ENCODE peak calls at places on chromosomes 2 and 18, in ten cellular contexts. G is HepG2, O is NB4, S is body of pancreas, X is lower leg skin, J is tibial nerve, N is upper lobe of left lung, Q is spleen, M is GM12892, Y is gastrocnemius medialis. R is an unnamed sample.

GRCh38 chr2:177164131-177164530 is 48.5 kb upstream of the HNRNPA3 start:
- DNase-seq in M (no peak), O (no peak), G (no peak), X (no peak), S (no peak), N (no peak), Q (no peak), Y (no peak), J (no peak), R (no peak)

GRCh38 chr2:140585016-140585415 is 1545.8 kb downstream of the LRP1B start:
- DNase-seq in X (no peak), S (no peak), N (no peak), Y (no peak), J (no peak), Q (no peak), O (no peak), G (no peak), M (no peak), R (no peak)

GRCh38 chr2:10502803-10503107 is 54.6 kb upstream of the ODC1 start:
- DNase-seq in X (peak; percentile 4), M (no peak), Y (no peak), S (no peak), Q (no peak), N (no peak), O (no peak), G (no peak), J (no peak), R (no peak)

GRCh38 chr2:171811229-171811628 is 82.8 kb downstream of the SLC25A12 start:
- DNase-seq in Q (no peak), X (no peak), N (no peak), G (peak; percentile 26), S (no peak), O (peak; percentile 59), Y (no peak), M (no peak), J (no peak), R (peak; percentile 51)

GRCh38 chr2:64338910-64339500 is 115.0 kb upstream of the LGALSL start:
- DNase-seq in G (no peak), J (no peak), Q (no peak), M (no peak), X (no peak), O (peak; percentile 44), S (no peak), N (no peak), Y (no peak), R (no peak)

GRCh38 chr18:54983041-54983686 is 23.9 kb upstream of the CCDC68 start:
- DNase-seq in J (no peak), S (no peak), M (no peak), G (peak; percentile 44), O (peak; percentile 64), N (no peak), Q (no peak), Y (no peak), X (no peak), R (peak; percentile 78)

GRCh38 chr18:79610461-79611039 is 69.1 kb upstream of the CTDP1 start:
- DNase-seq in S (peak; percentile 3), N (peak; percentile 14), Q (peak; percentile 63), X (no peak), Y (no peak), J (no peak), O (no peak), M (no peak), G (no peak), R (no peak)

GRCh38 chr2:109637749-109638570 is 23.8 kb downstream of the SOWAHC start:
- DNase-seq in Y (no peak), O (peak; percentile 54), X (no peak), S (no peak), N (no peak), J (no peak), G (peak; percentile 74), Q (no peak), M (no peak), R (no peak)

GRCh38 chr2:27003857-27004256 is 28.9 kb upstream of the TMEM214 start:
- DNase-seq in O (peak; percentile 22), M (no peak), J (no peak), Y (no peak), S (no peak), X (no peak), G (no peak), Q (no peak), N (no peak), R (no peak)

GRCh38 chr18:63470751-63471150 is 6.0 kb upstream of the SERPINB5 start:
- DNase-seq in Y (no peak), Q (no peak), M (no peak), N (no peak), X (no peak), J (no peak), O (peak; percentile 29), G (no peak), S (no peak), R (no peak)

GRCh38 chr2:12169721-12170120 is 423.3 kb downstream of the LPIN1 start:
- DNase-seq in M (no peak), N (peak; percentile 55), G (no peak), S (peak; percentile 10), J (no peak), X (peak; percentile 61), Q (no peak), Y (peak; percentile 15), O (peak; percentile 12), R (no peak)

GRCh38 chr2:56671973-56672569 is 488.3 kb downstream of the CCDC85A start:
- DNase-seq in Y (no peak), J (no peak), N (no peak), Q (peak; percentile 47), X (no peak), O (peak; percentile 19), G (no peak), M (no peak), S (no peak), R (no peak)

GRCh38 chr18:24659837-24660720 is 199.6 kb downstream of the HRH4 start:
- DNase-seq in Q (peak; percentile 80), N (no peak), M (peak; percentile 10), X (no peak), S (peak; percentile 28), G (no peak), O (no peak), Y (no peak), J (no peak), R (no peak)

GRCh38 chr18:65752625-65753325 is 2.0 kb downstream of the CDH7 start:
- DNase-seq in Y (no peak), J (no peak), X (no peak), O (no peak), G (no peak), S (no peak), N (no peak), Q (no peak), M (no peak), R (no peak)

GRCh38 chr2:180604077-180604476 is 376.3 kb upstream of the UBE2E3 start:
- DNase-seq in M (no peak), N (no peak), S (no peak), J (no peak), X (no peak), Q (no peak), O (peak; percentile 37), G (peak; percentile 35), Y (no peak), R (peak; percentile 10)

GRCh38 chr18:59049726-59050660 is 89.7 kb upstream of the SEC11C start:
- DNase-seq in O (no peak), J (no peak), M (no peak), Q (peak; percentile 56), X (no peak), N (no peak), Y (no peak), G (no peak), S (no peak), R (no peak)

DNA sequence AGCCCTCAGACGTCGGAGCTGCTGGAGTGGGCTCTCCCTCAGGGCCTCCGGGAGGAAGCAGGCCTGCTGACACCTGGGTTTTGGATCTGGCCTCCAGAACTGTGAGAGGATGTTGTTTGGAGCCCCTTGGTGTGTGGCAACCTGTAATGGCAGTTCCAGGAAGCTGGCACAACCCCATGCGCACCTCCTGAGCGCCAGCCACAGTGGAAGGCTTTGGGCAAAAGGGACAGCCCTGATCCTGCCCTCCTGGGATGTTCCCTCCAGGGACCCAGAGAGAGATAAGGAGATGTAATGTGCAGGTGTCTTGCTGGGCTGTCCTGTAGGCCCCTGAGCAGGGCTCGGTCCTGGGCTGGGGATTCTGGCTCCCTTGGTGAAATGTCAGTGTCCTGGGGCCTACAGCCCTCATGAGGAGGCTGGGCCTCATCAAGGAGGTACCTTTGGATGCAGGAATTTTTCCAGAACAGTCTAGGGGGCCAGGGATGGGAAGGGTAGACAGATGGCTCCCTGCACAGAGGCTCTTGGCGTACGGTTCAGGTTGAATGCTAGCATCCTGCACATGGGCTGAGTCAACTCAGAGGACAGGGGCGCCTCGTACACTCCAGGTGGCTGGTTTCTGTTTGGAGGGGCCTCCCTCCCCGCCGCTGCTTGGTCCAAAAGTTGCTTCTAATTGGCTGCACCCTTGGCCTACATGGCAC is 61.1 kb downstream of the ASB1 start:
- DNase-seq in X (no peak), O (no peak), M (no peak), Q (peak; percentile 40), J (no peak), G (no peak), N (no peak), Y (no peak), S (no peak), R (no peak)
- TF ChIP-seq POLR2A in X (no peak), O (no peak), M (no peak), Q (no peak), J (no peak), G (no peak), N (no peak), Y (no peak), S (no peak), R (no peak)

DNA sequence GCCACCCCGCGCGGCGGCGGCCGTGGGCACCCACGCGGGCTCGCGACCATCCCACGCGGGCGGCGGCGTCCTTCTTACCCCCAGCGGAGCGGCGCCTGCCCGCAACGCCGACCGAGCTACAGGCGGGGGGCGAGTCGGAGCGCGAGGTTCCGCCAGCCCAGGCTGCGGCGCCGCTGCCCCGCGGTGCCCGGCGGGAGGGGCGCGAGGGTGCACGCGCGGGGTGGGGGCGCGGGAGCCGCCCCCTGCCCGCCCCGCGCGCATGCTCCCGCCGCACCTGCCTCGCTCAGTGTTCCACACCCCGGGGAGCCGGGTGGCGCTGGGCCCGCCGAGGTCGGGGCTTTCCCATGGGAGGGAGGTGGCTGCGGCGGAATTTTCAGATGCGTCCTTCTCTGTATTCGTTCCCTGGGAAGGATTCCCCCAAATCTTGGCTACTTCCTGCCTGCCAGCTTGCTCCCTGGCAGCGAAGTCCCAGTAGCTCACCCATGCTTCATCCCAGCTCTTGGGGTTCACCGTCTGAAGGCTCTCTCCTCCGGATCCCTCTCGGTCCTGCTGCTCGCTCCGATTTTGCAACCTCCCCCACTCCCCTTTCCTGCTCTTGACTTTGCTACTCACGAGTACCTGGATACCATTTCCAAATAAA is at the start of gene L3MBTL4:
- DNase-seq in G (no peak), O (no peak), N (peak; percentile 73), M (peak; percentile 53), J (no peak), S (peak; percentile 81), Y (no peak), X (peak; percentile 32), Q (peak; percentile 89), R (no peak)
- TF ChIP-seq POLR2A in G (peak; percentile 52), O (no peak), N (no peak), M (no peak), J (no peak), S (peak; percentile 54), Y (no peak), X (no peak), Q (no peak), R (no peak)

GRCh38 chr2:23940262-23940975 is at the start of gene UBXN2A:
- DNase-seq in J (peak; percentile 58), O (peak; percentile 90), X (peak; percentile 47), N (peak; percentile 80), Q (peak; percentile 94), M (peak; percentile 78), Y (peak; percentile 35), G (peak; percentile 69), S (peak; percentile 86), R (peak; percentile 88)
- TF ChIP-seq POLR2A in J (peak; percentile 65), O (peak; percentile 69), X (no peak), N (peak; percentile 50), Q (no peak), M (peak; percentile 88), Y (peak; percentile 85), G (peak; percentile 81), S (peak; percentile 74), R (peak; percentile 89)

GRCh38 chr18:36529747-36530146 is 232.2 kb downstream of the FHOD3 start:
- DNase-seq in M (no peak), Y (no peak), Q (no peak), O (no peak), X (no peak), J (no peak), G (no peak), S (no peak), N (no peak), R (no peak)
- TF ChIP-seq POLR2A in M (no peak), Y (no peak), Q (no peak), O (no peak), X (no peak), J (no peak), G (no peak), S (no peak), N (no peak), R (no peak)

R was measured in erythroblast.